ENCODE peak calls at places on chromosomes 11 and 22, in four cellular contexts. L is esophagus squamous epithelium, T is vagina, C is adrenal gland. E is an unnamed sample.

GRCh38 chr11:2097356-2097997 is 41.7 kb downstream of the IGF2 start:
- DNase-seq in L (no peak), T (peak), C (peak), E (no peak)

GRCh38 chr11:128462189-128462588 is 125.2 kb downstream of the ETS1 start:
- DNase-seq in L (no peak), T (no peak), C (no peak), E (no peak)

GRCh38 chr11:859394-860131 is 16.9 kb downstream of the TSPAN4 start:
- DNase-seq in L (no peak), T (no peak), C (no peak), E (peak)

GRCh38 chr11:94767292-94767690 is 865 bp upstream of the AMOTL1 start:
- DNase-seq in L (no peak), T (no peak), C (no peak), E (no peak)

GRCh38 chr11:87897921-87898320 is 277.3 kb downstream of the RAB38 start:
- DNase-seq in L (no peak), T (no peak), C (no peak), E (no peak)

GRCh38 chr11:74204692-74205091 is 33.6 kb downstream of the PPME1 start:
- DNase-seq in L (no peak), T (no peak), C (no peak), E (peak)

GRCh38 chr11:20161230-20161918 is 1.1 kb upstream of the DBX1 start:
- DNase-seq in L (no peak), T (no peak), C (no peak), E (no peak)

GRCh38 chr11:58963551-58964075 is 24.3 kb downstream of the GLYATL1 start:
- DNase-seq in L (no peak), T (no peak), C (no peak), E (no peak)

DNA sequence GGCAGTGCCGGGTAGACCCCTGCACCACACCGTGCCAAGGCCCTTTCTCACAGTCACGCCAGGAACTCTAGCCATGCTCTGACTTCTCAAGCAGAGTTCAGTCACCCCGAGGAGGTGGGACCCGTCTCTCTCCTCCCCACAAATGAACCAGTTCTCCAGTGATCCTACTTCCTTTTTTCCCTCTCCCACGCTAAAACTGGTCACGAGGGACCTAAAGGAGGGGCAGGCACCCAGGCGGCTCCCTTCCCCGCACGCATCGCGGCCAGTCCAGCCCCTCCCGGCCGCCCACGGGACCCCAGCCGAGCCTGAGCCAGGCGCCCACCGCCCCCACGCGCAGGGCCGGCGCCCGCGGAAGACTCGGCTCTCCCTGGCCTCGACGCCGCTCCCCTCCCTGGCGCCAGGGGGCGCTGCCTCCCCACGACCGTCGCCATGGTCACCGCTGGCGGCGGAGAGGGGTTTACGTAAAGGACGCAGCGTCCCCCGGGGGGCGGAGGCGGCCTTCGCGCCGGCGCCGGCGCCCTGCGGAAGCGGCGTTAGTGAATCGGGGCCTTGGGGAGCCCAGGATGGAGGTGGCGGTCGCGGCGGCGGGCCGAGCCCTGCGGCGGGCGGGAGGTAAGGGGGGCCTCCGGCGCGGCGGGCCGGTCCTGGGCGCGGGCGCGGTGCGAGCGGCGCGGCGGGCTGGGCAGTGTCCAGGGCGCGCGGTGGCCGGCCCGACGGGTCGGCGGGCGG is at the start of gene DAGLA:
- DNase-seq in L (no peak), T (no peak), C (peak), E (peak)
- TF ChIP-seq POLR2A in L (no peak), T (no peak), C (peak), E (no peak)

DNA sequence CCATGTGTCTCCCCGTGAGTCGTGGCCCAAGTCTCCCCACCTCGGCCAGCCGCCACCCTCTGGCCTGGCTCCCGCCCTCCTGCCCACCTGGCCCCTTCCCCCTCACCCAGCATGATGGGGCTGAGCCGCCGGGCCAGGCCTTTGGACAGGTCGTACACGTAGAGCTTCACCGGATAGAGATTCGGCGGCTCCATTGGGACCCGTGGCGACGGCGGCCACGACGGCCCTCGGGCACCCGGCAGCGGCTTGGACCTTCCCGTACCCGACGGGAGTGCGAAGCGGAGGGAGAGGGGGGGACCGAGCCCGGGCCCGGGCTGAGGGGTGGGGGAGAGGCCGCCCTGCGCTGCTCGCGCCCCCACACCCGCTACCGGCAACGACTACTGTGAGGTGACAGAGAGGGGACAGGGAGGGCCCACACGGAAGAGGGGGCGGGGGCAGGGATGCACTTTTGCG is at the start of gene DESI1:
- DNase-seq in L (no peak), T (peak), C (no peak), E (no peak)
- TF ChIP-seq POLR2A in L (no peak), T (peak), C (peak), E (no peak)

GRCh38 chr11:5691963-5692358 is 2.4 kb downstream of the TRIM22 start:
- DNase-seq in L (no peak), T (no peak), C (no peak), E (no peak)

GRCh38 chr11:5690216-5690615 is 626 bp downstream of the TRIM22 start:
- DNase-seq in L (no peak), T (no peak), C (no peak), E (peak)

GRCh38 chr11:5690736-5691135 is 1.1 kb downstream of the TRIM22 start:
- DNase-seq in L (no peak), T (no peak), C (no peak), E (peak)

GRCh38 chr11:5688482-5688881 is 1.1 kb upstream of the TRIM22 start:
- DNase-seq in L (no peak), T (no peak), C (no peak), E (peak)

DNA sequence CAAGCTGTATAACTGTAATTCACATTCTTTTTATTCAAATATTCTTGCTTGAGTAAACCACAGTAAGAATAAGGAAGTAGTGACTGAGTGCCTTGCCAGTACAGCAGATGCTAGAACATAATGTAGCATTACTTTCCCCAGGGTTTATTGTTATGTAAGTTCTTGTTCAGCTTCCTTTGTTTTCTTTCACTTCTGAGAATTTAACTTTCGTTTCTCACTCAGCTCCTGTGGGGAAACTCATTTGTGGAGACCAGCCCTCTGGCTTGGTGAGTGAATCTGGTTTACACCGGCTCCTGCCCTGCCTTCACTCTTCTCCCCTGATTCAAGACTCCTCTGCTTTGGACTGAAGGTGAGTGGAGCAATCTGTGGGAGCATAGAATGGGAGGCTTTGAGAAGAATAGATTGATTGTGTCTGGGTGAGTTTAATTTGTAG is at the start of gene TRIM22:
- DNase-seq in L (no peak), T (no peak), C (no peak), E (peak)
- TF ChIP-seq POLR2A in L (no peak), T (no peak), C (no peak), E (no peak)

DNA sequence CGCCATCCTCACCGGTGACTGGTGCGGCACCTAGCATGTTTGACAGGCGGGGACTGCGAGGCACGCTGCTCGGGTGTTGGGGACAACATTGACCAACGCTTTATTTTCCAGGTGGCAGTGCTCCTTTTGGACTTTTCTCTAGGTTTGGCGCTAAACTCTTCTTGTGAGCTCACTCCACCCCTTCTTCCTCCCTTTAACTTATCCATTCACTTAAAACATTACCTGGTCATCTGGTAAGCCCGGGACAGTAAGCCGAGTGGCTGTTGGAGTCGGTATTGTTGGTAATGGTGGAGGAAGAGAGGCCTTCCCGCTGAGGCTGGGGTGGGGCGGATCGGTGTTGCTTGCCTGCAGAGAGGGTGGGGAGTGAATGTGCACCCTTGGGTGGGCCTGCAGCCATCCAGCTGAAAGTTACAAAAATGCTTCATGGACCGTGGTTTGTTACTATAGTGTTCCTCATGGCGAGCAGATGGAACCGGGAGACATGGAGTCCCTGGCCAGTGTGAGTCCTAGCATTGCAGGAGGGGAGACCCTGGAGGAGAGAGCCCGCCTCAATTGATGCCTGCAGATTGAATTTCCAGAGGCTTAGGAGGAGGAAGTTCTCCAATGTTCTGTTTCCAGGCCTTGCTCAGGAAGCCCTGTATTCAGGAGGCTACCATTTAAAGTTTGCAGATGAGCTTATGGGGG is 1.1 kb downstream of the NEAT1 start:
- DNase-seq in L (no peak), T (no peak), C (peak), E (peak)
- TF ChIP-seq POLR2A in L (no peak), T (no peak), C (no peak), E (peak)

GRCh38 chr11:112361396-112361795 is 100.7 kb upstream of the PLET1 start:
- DNase-seq in L (no peak), T (no peak), C (no peak), E (no peak)

GRCh38 chr11:112366777-112367176 is 106.1 kb upstream of the PLET1 start:
- DNase-seq in L (no peak), T (peak), C (no peak), E (no peak)

GRCh38 chr11:112364962-112365481 is 104.4 kb upstream of the PLET1 start:
- DNase-seq in L (no peak), T (peak), C (no peak), E (no peak)

GRCh38 chr11:112366012-112366411 is 105.4 kb upstream of the PLET1 start:
- DNase-seq in L (no peak), T (peak), C (no peak), E (no peak)

DNA sequence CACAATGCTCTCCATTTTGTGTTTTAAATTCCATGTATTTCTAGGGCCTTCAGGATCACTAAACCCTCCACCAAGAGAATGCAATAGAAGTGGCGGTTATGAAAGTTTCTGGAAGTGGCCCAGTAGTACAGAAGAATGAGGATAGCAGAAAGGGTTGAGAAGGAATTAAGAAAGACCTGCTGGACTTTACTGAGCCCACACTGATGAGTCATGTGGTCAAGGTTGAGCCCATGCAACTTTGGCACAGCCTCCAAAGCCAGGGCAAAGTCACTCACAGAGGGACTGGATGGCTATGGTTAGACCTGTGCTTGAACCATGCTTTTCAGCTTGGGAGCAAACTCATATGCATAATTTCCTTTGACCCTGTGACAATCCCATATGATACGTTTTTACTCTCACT is 102.9 kb upstream of the PLET1 start:
- DNase-seq in L (no peak), T (peak), C (peak), E (no peak)
- TF ChIP-seq POLR2A in L (no peak), T (no peak), C (no peak), E (no peak)